ENCODE peak calls at places on chromosome 9, in nine cellular contexts. Y, K, G, M, N, B, I, Z and T are unnamed samples. For H3K27me3, the result is how much of the 10 kb centered on the place peaks cover.

GRCh38 chr9:113581865-113582697 is 118.6 kb downstream of the RGS3 start:
- DNase-seq in B (peak), I (peak), K (peak), Z (peak), N (no peak), Y (peak), G (peak), M (no peak), T (no peak)

GRCh38 chr9:136205707-136205992 is 722 bp upstream of the LHX3 start:
- DNase-seq in N (no peak), B (no peak), K (no peak), Z (no peak), Y (no peak), G (no peak), I (no peak), M (no peak), T (no peak)

GRCh38 chr9:33884856-33885701 is 68.1 kb downstream of the UBE2R2 start:
- DNase-seq in N (no peak), I (peak), M (no peak), G (no peak), Y (no peak), K (no peak), B (peak), Z (peak), T (no peak)

GRCh38 chr9:79911724-79912123 is 340.0 kb downstream of the TLE4 start:
- DNase-seq in N (no peak), G (no peak), K (no peak), I (no peak), M (no peak), Y (no peak), Z (no peak), B (no peak), T (no peak)

GRCh38 chr9:70987986-70988385 is 133.4 kb downstream of the TRPM3 start:
- DNase-seq in M (no peak), K (no peak), B (no peak), I (no peak), N (no peak), Z (no peak), G (no peak), Y (no peak), T (no peak)

GRCh38 chr9:1233568-1233967 is 183.4 kb downstream of the DMRT2 start:
- DNase-seq in B (no peak), Y (no peak), N (no peak), I (no peak), Z (no peak), M (no peak), G (no peak), K (no peak), T (no peak)

GRCh38 chr9:96135071-96135825 is 166.7 kb downstream of the HSD17B3 start:
- DNase-seq in K (no peak), G (no peak), Z (no peak), I (no peak), M (no peak), N (no peak), Y (no peak), B (no peak), T (no peak)

GRCh38 chr9:72478993-72479392 is 42.4 kb upstream of the TMC1 start:
- DNase-seq in I (no peak), Y (no peak), M (no peak), G (no peak), B (no peak), Z (no peak), K (no peak), N (no peak), T (no peak)

GRCh38 chr9:2623046-2623865 is 1.7 kb downstream of the VLDLR start:
- DNase-seq in Z (peak), G (peak), Y (no peak), B (peak), N (peak), M (no peak), K (peak), I (peak), T (peak)

GRCh38 chr9:22255337-22255736 is 191.3 kb upstream of the DMRTA1 start:
- DNase-seq in Y (no peak), N (no peak), B (no peak), G (no peak), M (no peak), K (no peak), Z (no peak), I (no peak), T (no peak)

GRCh38 chr9:33748633-33749304 is 46.6 kb upstream of the PRSS3 start:
- DNase-seq in I (no peak), G (no peak), M (no peak), Z (no peak), N (no peak), B (no peak), Y (no peak), K (no peak), T (no peak)

GRCh38 chr9:37618817-37619216 is 26.4 kb upstream of the TOMM5 start:
- DNase-seq in B (no peak), N (no peak), K (no peak), M (no peak), Y (no peak), G (no peak), I (no peak), Z (no peak), T (no peak)

GRCh38 chr9:113155911-113156559 is 5.2 kb downstream of the SLC31A2 start:
- DNase-seq in N (no peak), I (no peak), Z (no peak), K (peak), M (no peak), G (no peak), Y (no peak), B (no peak), T (no peak)

GRCh38 chr9:86903461-86904010 is 43.8 kb downstream of the GAS1 start:
- DNase-seq in Y (no peak), B (peak), M (no peak), G (no peak), N (no peak), Z (no peak), I (no peak), K (no peak), T (no peak)

GRCh38 chr9:121984726-121985402 is 108.2 kb downstream of the TTLL11 start:
- DNase-seq in B (no peak), K (no peak), G (no peak), N (no peak), Y (no peak), Z (no peak), I (no peak), M (no peak), T (no peak)

GRCh38 chr9:122307036-122307435 is 42.4 kb downstream of the MRRF start:
- DNase-seq in G (no peak), M (no peak), B (no peak), I (no peak), Z (peak), Y (no peak), N (no peak), K (no peak), T (no peak)

GRCh38 chr9:113901196-113901818 is 25.2 kb downstream of the ZNF618 start:
- DNase-seq in I (no peak), Y (no peak), K (no peak), Z (no peak), M (no peak), N (no peak), G (no peak), B (no peak), T (no peak)

GRCh38 chr9:76725181-76725580 is 39.1 kb upstream of the PCA3 start:
- DNase-seq in M (no peak), Z (no peak), N (no peak), I (no peak), Y (no peak), B (no peak), G (no peak), K (no peak), T (no peak)

GRCh38 chr9:21789541-21790037 is 12.8 kb upstream of the MTAP start:
- DNase-seq in G (no peak), Z (peak), Y (no peak), K (peak), I (peak), B (no peak), M (no peak), N (peak), T (peak)

GRCh38 chr9:35575478-35575877 is 29.6 kb upstream of the TESK1 start:
- DNase-seq in B (no peak), I (no peak), Z (no peak), K (no peak), G (no peak), Y (no peak), N (no peak), M (no peak), T (no peak)

GRCh38 chr9:105957830-105958229 is 263.5 kb downstream of the TMEM38B start:
- DNase-seq in Y (no peak), K (no peak), B (no peak), N (no peak), Z (no peak), M (peak), I (no peak), G (no peak), T (peak)

GRCh38 chr9:97615439-97616072 is 17.6 kb downstream of the TSTD2 start:
- DNase-seq in M (no peak), G (no peak), Y (no peak), I (peak), N (peak), B (peak), Z (peak), K (peak), T (no peak)

GRCh38 chr9:89641980-89642379 is 37.2 kb downstream of the GADD45G start:
- DNase-seq in K (no peak), B (no peak), G (no peak), I (no peak), N (no peak), Y (no peak), Z (no peak), M (no peak), T (no peak)

GRCh38 chr9:70466976-70467551 is 52.6 kb upstream of the KLF9 start:
- DNase-seq in N (no peak), K (no peak), Y (no peak), I (no peak), Z (no peak), M (no peak), G (no peak), B (no peak), T (peak)

GRCh38 chr9:117916291-117916690 is 212.1 kb downstream of the TLR4 start:
- DNase-seq in N (no peak), Y (no peak), G (no peak), M (no peak), Z (no peak), I (no peak), K (no peak), B (no peak), T (no peak)
- H3K4me3 ChIP-seq in N (no peak), Y (no peak), G (no peak), M (no peak), Z (no peak), I (no peak), K (no peak), B (no peak), T (no peak)

DNA sequence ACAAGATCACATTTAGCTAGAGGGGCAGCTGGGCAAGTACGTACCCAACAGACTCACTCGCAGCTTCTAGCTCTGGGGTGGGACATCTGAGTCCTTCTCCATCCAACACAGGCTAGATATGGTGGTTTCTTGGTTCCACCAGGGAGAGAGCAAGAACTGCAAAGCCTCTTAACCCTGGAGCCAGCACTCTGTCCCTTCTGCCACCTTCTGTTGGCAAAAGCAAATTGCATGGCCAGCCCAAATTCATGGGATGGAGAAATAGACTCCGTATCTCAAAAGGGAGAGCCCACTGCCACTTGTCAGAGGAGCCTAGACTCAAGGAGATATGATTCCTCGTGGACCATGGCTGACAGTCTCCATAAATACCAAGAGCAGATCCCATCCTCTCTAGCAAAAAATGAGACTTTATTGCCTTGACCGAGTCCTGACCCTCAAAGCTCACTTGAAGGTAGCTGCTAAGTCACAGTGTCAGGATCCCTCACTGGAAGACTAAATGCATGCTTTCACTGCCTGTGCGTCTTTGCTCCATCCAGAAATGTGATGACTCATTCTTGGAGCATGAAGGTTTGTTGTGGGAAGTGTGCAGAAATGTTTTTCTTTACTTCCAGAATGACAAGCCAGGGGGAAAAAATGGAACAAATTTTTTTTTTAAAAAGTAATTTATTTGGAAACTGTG is 28.8 kb upstream of the ROR2 start:
- DNase-seq in N (peak), G (no peak), M (no peak), I (peak), Y (no peak), K (no peak), B (no peak), Z (no peak), T (peak)
- TF ChIP-seq CTCF in N (no peak), G (peak), M (peak), I (peak), Y (no peak), K (no peak), B (no peak), Z (peak), T (peak)

DNA sequence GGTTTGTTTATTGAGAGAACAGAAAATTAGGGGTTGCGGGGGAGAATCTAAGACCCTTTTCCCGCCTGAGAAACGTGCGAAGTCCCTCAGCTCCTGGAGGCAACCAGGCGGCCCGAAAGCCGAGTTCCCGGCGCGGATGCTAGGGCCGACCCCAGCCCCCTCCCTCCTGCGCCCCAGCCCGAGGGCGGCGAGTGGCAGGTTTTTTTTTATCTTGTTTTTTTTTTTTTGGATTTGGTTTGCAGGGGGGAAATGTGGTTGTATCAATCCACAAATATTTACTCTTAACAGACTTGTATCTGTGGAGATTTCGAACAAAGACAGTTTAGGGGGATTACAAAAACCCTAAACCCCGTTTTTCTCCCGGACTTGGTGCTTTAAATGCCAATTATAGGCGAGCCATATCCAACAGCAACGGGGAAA is 10.7 kb downstream of the LMX1B start:
- DNase-seq in Y (no peak), K (no peak), B (no peak), N (no peak), M (no peak), I (no peak), G (no peak), Z (no peak), T (no peak)
- H3K27me3 ChIP-seq in Y (under half), K (half or more), B (under half), N (under half), M (half or more), I (under half), G (half or more), Z (half or more), T (half or more)

DNA sequence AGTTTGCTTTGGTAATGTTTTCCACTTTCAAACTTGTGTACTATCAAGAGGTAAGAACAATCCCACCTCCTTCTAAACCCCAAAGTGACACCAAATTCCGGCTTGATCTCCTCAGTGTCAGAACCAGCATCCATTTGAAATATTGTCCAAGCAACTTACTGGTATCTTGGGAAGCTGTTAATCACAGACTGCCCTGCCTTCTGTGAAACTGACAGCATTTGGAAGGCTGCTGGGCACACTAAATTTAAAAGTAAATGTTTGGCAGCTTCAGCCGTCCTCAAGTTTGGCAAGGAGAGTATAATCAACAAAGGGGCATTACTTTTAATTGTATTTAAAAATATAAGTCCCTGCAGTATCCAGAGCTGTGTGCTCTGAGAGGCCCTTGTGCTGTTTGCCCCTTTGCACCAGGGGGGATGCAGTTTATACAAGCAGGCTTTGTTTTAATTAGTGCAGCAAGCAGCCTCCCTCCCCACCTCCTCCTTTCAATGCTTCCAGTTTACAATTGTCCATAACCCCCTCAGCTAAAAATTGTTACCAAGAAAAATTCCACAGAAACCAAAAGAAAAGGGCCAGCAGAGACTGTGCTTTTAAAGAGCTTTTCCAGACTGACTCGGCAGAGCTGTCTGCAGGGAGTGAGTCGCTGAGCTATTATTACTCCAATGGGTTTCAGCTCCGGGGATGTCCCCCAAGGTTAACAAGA is 328.4 kb upstream of the MPDZ start:
- DNase-seq in Z (peak), K (no peak), M (no peak), G (no peak), N (no peak), B (no peak), Y (no peak), I (no peak), T (no peak)
- H3K4me3 ChIP-seq in Z (peak), K (peak), M (peak), G (no peak), N (no peak), B (peak), Y (no peak), I (no peak), T (no peak)

GRCh38 chr9:134425815-134426214 is 99.6 kb downstream of the RXRA start:
- DNase-seq in M (no peak), B (no peak), Z (no peak), I (no peak), Y (no peak), K (no peak), N (no peak), G (no peak), T (no peak)
- TF ChIP-seq CTCF in M (no peak), B (no peak), Z (no peak), I (no peak), Y (no peak), K (no peak), N (no peak), G (no peak), T (no peak)